ENCODE peak calls at places on chromosomes 12 and 14, in five cellular contexts. One of them, this sample, is unnamed.

GRCh38 chr12:68482660-68483059 is 128.0 kb upstream of the RAP1B start:
- DNase-seq in heart left ventricle: no peak
- DNase-seq in mucosa of gallbladder: no peak
- DNase-seq in EL: no peak
- DNase-seq in NCI-H1105 treated with DMSO at 0.1 percent for 48 hours: no peak
- DNase-seq in this sample: no peak

GRCh38 chr14:64388533-64389243 is 535 bp downstream of the MTHFD1 start:
- DNase-seq in heart left ventricle: no peak
- DNase-seq in mucosa of gallbladder: peak; percentile 16
- DNase-seq in EL: peak; percentile 38
- DNase-seq in NCI-H1105 treated with DMSO at 0.1 percent for 48 hours: peak; percentile 51
- DNase-seq in this sample: peak; percentile 53

GRCh38 chr12:130133851-130134562 is 28.3 kb upstream of the FZD10 start:
- DNase-seq in heart left ventricle: no peak
- DNase-seq in mucosa of gallbladder: no peak
- DNase-seq in EL: no peak
- DNase-seq in NCI-H1105 treated with DMSO at 0.1 percent for 48 hours: no peak
- DNase-seq in this sample: no peak

GRCh38 chr14:101111620-101112290 is 208.2 kb upstream of the RTL1 start:
- DNase-seq in heart left ventricle: no peak
- DNase-seq in mucosa of gallbladder: peak; percentile 5
- DNase-seq in EL: no peak
- DNase-seq in NCI-H1105 treated with DMSO at 0.1 percent for 48 hours: no peak
- DNase-seq in this sample: no peak

GRCh38 chr12:120125792-120126634 is 9.5 kb upstream of the RAB35 start:
- DNase-seq in heart left ventricle: no peak
- DNase-seq in mucosa of gallbladder: no peak
- DNase-seq in EL: peak; percentile 31
- DNase-seq in NCI-H1105 treated with DMSO at 0.1 percent for 48 hours: no peak
- DNase-seq in this sample: no peak

GRCh38 chr12:2805146-2805525 is 7.3 kb upstream of the ITFG2 start:
- DNase-seq in heart left ventricle: no peak
- DNase-seq in mucosa of gallbladder: no peak
- DNase-seq in EL: peak; percentile 12
- DNase-seq in NCI-H1105 treated with DMSO at 0.1 percent for 48 hours: no peak
- DNase-seq in this sample: no peak

GRCh38 chr12:15474766-15475165 is 152.5 kb downstream of the PTPRO start:
- DNase-seq in heart left ventricle: no peak
- DNase-seq in mucosa of gallbladder: no peak
- DNase-seq in EL: no peak
- DNase-seq in NCI-H1105 treated with DMSO at 0.1 percent for 48 hours: no peak
- DNase-seq in this sample: no peak

GRCh38 chr12:118103231-118103600 is 595 bp downstream of the VSIG10 start:
- DNase-seq in heart left ventricle: no peak
- DNase-seq in mucosa of gallbladder: no peak
- DNase-seq in EL: peak; percentile 28
- DNase-seq in NCI-H1105 treated with DMSO at 0.1 percent for 48 hours: peak; percentile 60
- DNase-seq in this sample: peak; percentile 59

GRCh38 chr14:53380041-53380440 is 226.9 kb upstream of the DDHD1 start:
- DNase-seq in heart left ventricle: no peak
- DNase-seq in mucosa of gallbladder: no peak
- DNase-seq in EL: no peak
- DNase-seq in NCI-H1105 treated with DMSO at 0.1 percent for 48 hours: no peak
- DNase-seq in this sample: no peak

GRCh38 chr14:91416744-91417133 is 881 bp downstream of the CCDC88C start:
- DNase-seq in heart left ventricle: peak; percentile 20
- DNase-seq in mucosa of gallbladder: no peak
- DNase-seq in EL: no peak
- DNase-seq in NCI-H1105 treated with DMSO at 0.1 percent for 48 hours: no peak
- DNase-seq in this sample: no peak

GRCh38 chr12:49428652-49429549 is 61.6 kb downstream of the SPATS2 start:
- DNase-seq in heart left ventricle: no peak
- DNase-seq in mucosa of gallbladder: no peak
- DNase-seq in EL: peak; percentile 68
- DNase-seq in NCI-H1105 treated with DMSO at 0.1 percent for 48 hours: no peak
- DNase-seq in this sample: no peak

GRCh38 chr14:74620497-74620921 is 8.5 kb upstream of the LTBP2 start:
- DNase-seq in heart left ventricle: no peak
- DNase-seq in mucosa of gallbladder: no peak
- DNase-seq in EL: peak; percentile 98
- DNase-seq in NCI-H1105 treated with DMSO at 0.1 percent for 48 hours: no peak
- DNase-seq in this sample: no peak

GRCh38 chr12:112419269-112420133 is 754 bp downstream of the PTPN11 start:
- DNase-seq in heart left ventricle: peak; percentile 67
- DNase-seq in mucosa of gallbladder: peak; percentile 53
- DNase-seq in EL: peak; percentile 90
- DNase-seq in NCI-H1105 treated with DMSO at 0.1 percent for 48 hours: no peak
- DNase-seq in this sample: peak; percentile 33

GRCh38 chr14:74974364-74975058 is 19.1 kb upstream of the PGF start:
- DNase-seq in heart left ventricle: no peak
- DNase-seq in mucosa of gallbladder: no peak
- DNase-seq in EL: no peak
- DNase-seq in NCI-H1105 treated with DMSO at 0.1 percent for 48 hours: no peak
- DNase-seq in this sample: no peak